ENCODE peak calls at places on chromosome 12, in six cellular contexts. One of them, this sample, is unnamed.

GRCh38 chr12:118052324-118053070 is 8.5 kb downstream of the WSB2 start:
- DNase-seq in A549: peak
- DNase-seq in IMR-90: peak
- DNase-seq in HepG2: peak
- DNase-seq in SK-N-SH: no peak
- DNase-seq in H1: no peak
- DNase-seq in this sample: no peak

GRCh38 chr12:111578276-111578970 is 20.7 kb downstream of the ATXN2 start:
- DNase-seq in IMR-90: peak
- DNase-seq in HepG2: peak
- DNase-seq in H1: no peak
- DNase-seq in A549: peak
- DNase-seq in SK-N-SH: no peak
- DNase-seq in this sample: peak

GRCh38 chr12:2481951-2482350 is 312.8 kb upstream of the FKBP4 start:
- DNase-seq in H1: no peak
- DNase-seq in HepG2: no peak
- DNase-seq in A549: no peak
- DNase-seq in SK-N-SH: no peak
- DNase-seq in IMR-90: no peak
- DNase-seq in this sample: no peak

GRCh38 chr12:95970905-95971304 is 25.2 kb downstream of the HAL start:
- DNase-seq in IMR-90: no peak
- DNase-seq in HepG2: no peak
- DNase-seq in SK-N-SH: no peak
- DNase-seq in A549: no peak
- DNase-seq in H1: peak
- DNase-seq in this sample: no peak

GRCh38 chr12:113766880-113767878 is 198.9 kb downstream of the RBM19 start:
- DNase-seq in HepG2: peak
- DNase-seq in IMR-90: peak
- DNase-seq in SK-N-SH: no peak
- DNase-seq in A549: peak
- DNase-seq in H1: peak
- DNase-seq in this sample: no peak

GRCh38 chr12:56979628-56980027 is 22.2 kb upstream of the RDH16 start:
- DNase-seq in A549: no peak
- DNase-seq in SK-N-SH: no peak
- DNase-seq in HepG2: no peak
- DNase-seq in H1: no peak
- DNase-seq in IMR-90: no peak
- DNase-seq in this sample: peak

GRCh38 chr12:94603434-94604068 is 46.8 kb downstream of the TMCC3 start:
- DNase-seq in SK-N-SH: no peak
- DNase-seq in HepG2: peak
- DNase-seq in A549: peak
- DNase-seq in IMR-90: no peak
- DNase-seq in H1: no peak
- DNase-seq in this sample: peak

GRCh38 chr12:15443611-15444010 is 121.3 kb downstream of the PTPRO start:
- DNase-seq in A549: no peak
- DNase-seq in SK-N-SH: no peak
- DNase-seq in IMR-90: no peak
- DNase-seq in HepG2: no peak
- DNase-seq in H1: no peak
- DNase-seq in this sample: no peak

GRCh38 chr12:47234576-47235141 is 154.9 kb upstream of the AMIGO2 start:
- DNase-seq in HepG2: no peak
- DNase-seq in IMR-90: no peak
- DNase-seq in H1: no peak
- DNase-seq in SK-N-SH: no peak
- DNase-seq in A549: no peak
- DNase-seq in this sample: peak

GRCh38 chr12:19755141-19755540 is 315.8 kb downstream of the AEBP2 start:
- DNase-seq in A549: no peak
- DNase-seq in HepG2: no peak
- DNase-seq in IMR-90: no peak
- DNase-seq in H1: no peak
- DNase-seq in SK-N-SH: no peak
- DNase-seq in this sample: no peak

GRCh38 chr12:13144266-13144828 is 40.9 kb upstream of the GSG1 start:
- DNase-seq in A549: no peak
- DNase-seq in H1: no peak
- DNase-seq in SK-N-SH: no peak
- DNase-seq in HepG2: no peak
- DNase-seq in IMR-90: no peak
- DNase-seq in this sample: no peak

GRCh38 chr12:109762071-109762672 is 48.5 kb downstream of the FAM222A start:
- DNase-seq in H1: no peak
- DNase-seq in A549: no peak
- DNase-seq in SK-N-SH: no peak
- DNase-seq in IMR-90: no peak
- DNase-seq in HepG2: no peak
- DNase-seq in this sample: no peak

GRCh38 chr12:120972870-120973543 is 5.3 kb upstream of the HNF1A start:
- DNase-seq in A549: no peak
- DNase-seq in H1: peak
- DNase-seq in IMR-90: no peak
- DNase-seq in HepG2: peak
- DNase-seq in SK-N-SH: no peak
- DNase-seq in this sample: no peak

GRCh38 chr12:65055874-65056273 is 65.2 kb downstream of the WIF1 start:
- DNase-seq in SK-N-SH: no peak
- DNase-seq in A549: no peak
- DNase-seq in HepG2: no peak
- DNase-seq in H1: peak
- DNase-seq in IMR-90: no peak
- DNase-seq in this sample: no peak

GRCh38 chr12:103813426-103813825 is 27.6 kb downstream of the NT5DC3 start:
- DNase-seq in A549: no peak
- DNase-seq in H1: no peak
- DNase-seq in IMR-90: no peak
- DNase-seq in HepG2: no peak
- DNase-seq in SK-N-SH: no peak
- DNase-seq in this sample: no peak

GRCh38 chr12:59079029-59079428 is 158.7 kb upstream of the LRIG3 start:
- DNase-seq in A549: no peak
- DNase-seq in H1: no peak
- DNase-seq in SK-N-SH: no peak
- DNase-seq in HepG2: no peak
- DNase-seq in IMR-90: no peak
- DNase-seq in this sample: no peak

GRCh38 chr12:42482086-42482819 is 107.3 kb downstream of the PRICKLE1 start:
- DNase-seq in SK-N-SH: no peak
- DNase-seq in IMR-90: peak
- DNase-seq in HepG2: peak
- DNase-seq in A549: no peak
- DNase-seq in H1: no peak
- DNase-seq in this sample: no peak

GRCh38 chr12:63889236-63889635 is 44.7 kb downstream of the SRGAP1 start:
- DNase-seq in HepG2: no peak
- DNase-seq in SK-N-SH: no peak
- DNase-seq in IMR-90: peak
- DNase-seq in A549: peak
- DNase-seq in H1: no peak
- DNase-seq in this sample: no peak

GRCh38 chr12:122067966-122068365 is 10.6 kb upstream of the MLXIP start:
- DNase-seq in IMR-90: peak
- DNase-seq in A549: no peak
- DNase-seq in H1: no peak
- DNase-seq in SK-N-SH: no peak
- DNase-seq in HepG2: no peak
- DNase-seq in this sample: no peak

DNA sequence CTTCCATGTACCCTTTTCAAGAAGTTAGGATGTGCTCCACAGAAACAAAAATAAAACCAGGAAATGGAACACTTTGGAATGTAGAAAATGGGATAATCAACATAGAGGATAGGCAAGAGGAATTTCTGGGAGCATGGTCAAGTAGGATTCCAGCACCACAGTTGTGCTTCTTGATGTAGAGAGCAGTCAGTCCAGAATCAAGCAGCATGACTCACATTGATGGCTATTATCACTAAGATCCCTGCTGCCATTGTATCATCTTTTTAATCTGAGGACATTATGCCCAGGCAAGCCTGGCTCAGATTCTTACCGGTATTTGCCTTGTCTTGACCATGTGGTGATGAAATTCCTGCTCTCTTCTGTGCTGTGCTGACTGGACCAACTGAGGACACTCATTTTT is 5.7 kb downstream of the ETFRF1 start:
- DNase-seq in A549: no peak
- DNase-seq in SK-N-SH: no peak
- DNase-seq in IMR-90: peak
- DNase-seq in HepG2: no peak
- DNase-seq in H1: no peak
- DNase-seq in this sample: no peak
- TF ChIP-seq RFX5 in A549: no peak
- TF ChIP-seq RFX5 in SK-N-SH: no peak
- TF ChIP-seq RFX5 in IMR-90: no peak
- TF ChIP-seq RFX5 in HepG2: no peak
- TF ChIP-seq RFX5 in H1: no peak
- TF ChIP-seq RFX5 in this sample: no peak

GRCh38 chr12:52173526-52173925 is 18.3 kb downstream of the KRT80 start:
- DNase-seq in IMR-90: no peak
- DNase-seq in A549: no peak
- DNase-seq in H1: no peak
- DNase-seq in SK-N-SH: no peak
- DNase-seq in HepG2: no peak
- DNase-seq in this sample: no peak

GRCh38 chr12:52178984-52179383 is 12.8 kb downstream of the KRT80 start:
- DNase-seq in HepG2: no peak
- DNase-seq in IMR-90: no peak
- DNase-seq in H1: no peak
- DNase-seq in SK-N-SH: no peak
- DNase-seq in A549: no peak
- DNase-seq in this sample: no peak

GRCh38 chr12:52172956-52173355 is 18.9 kb downstream of the KRT80 start:
- DNase-seq in SK-N-SH: no peak
- DNase-seq in IMR-90: no peak
- DNase-seq in A549: no peak
- DNase-seq in HepG2: no peak
- DNase-seq in H1: no peak
- DNase-seq in this sample: no peak

GRCh38 chr12:52178443-52178842 is 13.4 kb downstream of the KRT80 start:
- DNase-seq in HepG2: no peak
- DNase-seq in SK-N-SH: no peak
- DNase-seq in A549: no peak
- DNase-seq in IMR-90: no peak
- DNase-seq in H1: no peak
- DNase-seq in this sample: no peak

GRCh38 chr12:52175411-52176350 is 16.1 kb downstream of the KRT80 start:
- DNase-seq in IMR-90: no peak
- DNase-seq in SK-N-SH: peak
- DNase-seq in A549: no peak
- DNase-seq in HepG2: peak
- DNase-seq in H1: no peak
- DNase-seq in this sample: no peak
- TF ChIP-seq CTCF in IMR-90: peak
- TF ChIP-seq CTCF in SK-N-SH: no peak
- TF ChIP-seq CTCF in A549: no peak
- TF ChIP-seq CTCF in HepG2: no peak
- TF ChIP-seq CTCF in H1: peak
- TF ChIP-seq CTCF in this sample: no peak

GRCh38 chr12:123571343-123571813 is 13.0 kb upstream of the TMED2 start:
- DNase-seq in A549: peak
- DNase-seq in H1: no peak
- DNase-seq in HepG2: peak
- DNase-seq in SK-N-SH: peak
- DNase-seq in IMR-90: peak
- DNase-seq in this sample: peak
- TF ChIP-seq RFX5 in A549: no peak
- TF ChIP-seq RFX5 in H1: no peak
- TF ChIP-seq RFX5 in HepG2: no peak
- TF ChIP-seq RFX5 in SK-N-SH: no peak
- TF ChIP-seq RFX5 in IMR-90: no peak
- TF ChIP-seq RFX5 in this sample: no peak

GRCh38 chr12:39144613-39145061 is 239.2 kb upstream of the CPNE8 start:
- DNase-seq in SK-N-SH: peak
- DNase-seq in H1: no peak
- DNase-seq in A549: no peak
- DNase-seq in HepG2: no peak
- DNase-seq in IMR-90: no peak
- DNase-seq in this sample: no peak

GRCh38 chr12:39145175-39145999 is 240.0 kb upstream of the CPNE8 start:
- DNase-seq in IMR-90: no peak
- DNase-seq in SK-N-SH: peak
- DNase-seq in HepG2: no peak
- DNase-seq in H1: no peak
- DNase-seq in A549: peak
- DNase-seq in this sample: peak
- TF ChIP-seq CTCF in IMR-90: no peak
- TF ChIP-seq CTCF in SK-N-SH: peak
- TF ChIP-seq CTCF in HepG2: peak
- TF ChIP-seq CTCF in H1: peak
- TF ChIP-seq CTCF in A549: peak
- TF ChIP-seq CTCF in this sample: no peak

DNA sequence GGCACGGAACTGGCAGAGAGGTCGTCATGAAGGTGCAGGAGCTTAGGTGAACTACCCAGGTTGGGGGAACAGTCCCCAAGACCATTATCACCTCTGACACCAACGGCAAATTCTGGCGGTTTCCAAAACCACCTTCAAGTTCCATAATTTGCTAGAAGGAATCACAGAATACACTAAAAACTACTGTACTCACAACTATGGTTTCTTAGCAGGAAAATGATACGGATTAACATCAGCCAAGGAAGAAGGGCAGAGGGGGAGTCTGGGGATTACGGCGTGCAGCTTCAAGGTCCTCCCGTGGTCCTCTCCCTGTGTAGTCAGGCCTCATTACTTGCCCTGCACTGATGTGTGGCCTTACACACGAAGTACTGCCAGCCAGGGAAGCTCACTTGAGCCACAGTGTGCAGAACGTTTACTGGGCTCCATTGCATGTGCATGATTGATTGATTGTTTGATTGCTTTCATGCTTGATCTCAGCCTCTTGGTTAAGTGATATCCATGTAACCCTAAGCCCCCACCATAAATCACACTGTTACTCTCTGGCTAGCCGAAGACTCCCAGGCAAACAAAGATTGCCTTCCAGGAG is 813 bp upstream of the STX2 start:
- DNase-seq in IMR-90: no peak
- DNase-seq in SK-N-SH: no peak
- DNase-seq in HepG2: no peak
- DNase-seq in A549: no peak
- DNase-seq in H1: no peak
- DNase-seq in this sample: no peak
- TF ChIP-seq RFX5 in IMR-90: no peak
- TF ChIP-seq RFX5 in SK-N-SH: no peak
- TF ChIP-seq RFX5 in HepG2: no peak
- TF ChIP-seq RFX5 in A549: no peak
- TF ChIP-seq RFX5 in H1: no peak
- TF ChIP-seq RFX5 in this sample: no peak

DNA sequence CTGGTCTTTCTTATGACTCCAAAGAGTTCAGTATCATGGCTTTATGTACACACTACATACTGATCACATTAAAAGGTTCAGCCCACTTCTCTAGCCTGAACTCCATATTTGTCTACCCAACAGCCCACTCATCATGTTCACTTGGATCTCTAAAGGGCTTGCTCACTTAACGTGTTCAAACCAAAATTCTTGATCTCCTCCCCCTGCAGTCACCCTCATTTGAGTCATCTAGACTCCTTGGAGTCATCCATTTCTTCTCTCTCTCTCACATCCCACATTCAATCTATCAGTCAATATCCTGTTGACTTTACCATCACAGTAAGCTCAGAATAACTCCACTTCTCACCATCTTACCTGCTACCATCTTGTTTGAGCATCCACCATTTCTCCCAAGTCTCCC is 148.4 kb upstream of the ARID2 start:
- DNase-seq in H1: no peak
- DNase-seq in IMR-90: no peak
- DNase-seq in SK-N-SH: no peak
- DNase-seq in HepG2: no peak
- DNase-seq in A549: no peak
- DNase-seq in this sample: no peak
- TF ChIP-seq CTCF in H1: no peak
- TF ChIP-seq CTCF in IMR-90: no peak
- TF ChIP-seq CTCF in SK-N-SH: no peak
- TF ChIP-seq CTCF in HepG2: no peak
- TF ChIP-seq CTCF in A549: no peak
- TF ChIP-seq CTCF in this sample: no peak